ENCODE peak calls at places on chromosome 1, in four cellular contexts. A is GOT3; V is activated CD4-positive, alpha-beta T cell treated with anti-CD3 and anti-CD28 coated beads, Interleukin-2, amount 50 U/mL, for 4 hours; R is aorta. T is an unnamed sample.

GRCh38 chr1:15559189-15559815 is 25.5 kb downstream of the AGMAT start:
- DNase-seq in V (no peak), R (no peak), A (no peak), T (no peak)

GRCh38 chr1:10612446-10613160 is 137.9 kb downstream of the PEX14 start:
- DNase-seq in A (no peak), V (no peak), R (no peak), T (no peak)

GRCh38 chr1:111516008-111516535 is 12.6 kb upstream of the ADORA3 start:
- DNase-seq in V (no peak), R (no peak), A (no peak), T (no peak)

GRCh38 chr1:230591676-230592075 is 50.6 kb upstream of the COG2 start:
- DNase-seq in R (no peak), V (no peak), A (no peak), T (no peak)

GRCh38 chr1:182703539-182703938 is 19.2 kb upstream of the RGS8 start:
- DNase-seq in R (no peak), A (no peak), V (no peak), T (no peak)

GRCh38 chr1:164588388-164589341 is 29.7 kb downstream of the PBX1 start:
- DNase-seq in R (peak; percentile 90), V (no peak), A (no peak), T (peak; percentile 86)

GRCh38 chr1:184036517-184036949 is 995 bp downstream of the COLGALT2 start:
- DNase-seq in R (no peak), A (no peak), V (no peak), T (peak; percentile 64)

GRCh38 chr1:81377406-81377805 is 423.3 kb upstream of the ADGRL2 start:
- DNase-seq in V (no peak), R (no peak), A (no peak), T (no peak)

GRCh38 chr1:47295579-47295978 is 18.4 kb downstream of the STIL start:
- DNase-seq in R (no peak), A (no peak), V (no peak), T (no peak)

GRCh38 chr1:5526822-5527551 is 465.2 kb downstream of the NPHP4 start:
- DNase-seq in A (no peak), V (no peak), R (no peak), T (peak; percentile 56)

GRCh38 chr1:155884028-155884950 is 24.9 kb downstream of the SYT11 start:
- DNase-seq in A (no peak), R (no peak), V (no peak), T (no peak)

GRCh38 chr1:221093903-221094865 is 214.9 kb downstream of the HLX start:
- DNase-seq in A (no peak), R (no peak), V (no peak), T (no peak)

GRCh38 chr1:13892671-13893325 is 192.8 kb downstream of the PRDM2 start:
- DNase-seq in A (no peak), R (no peak), V (no peak), T (no peak)

GRCh38 chr1:38029725-38030511 is 16.7 kb downstream of the POU3F1 start:
- DNase-seq in V (peak; percentile 43), A (no peak), R (no peak), T (no peak)

GRCh38 chr1:90779573-90779972 is 62.5 kb upstream of the BARHL2 start:
- DNase-seq in A (no peak), V (no peak), R (no peak), T (no peak)

GRCh38 chr1:71019248-71019647 is 28.4 kb downstream of the PTGER3 start:
- DNase-seq in A (no peak), V (no peak), R (no peak), T (no peak)

GRCh38 chr1:54331091-54331772 is 75.0 kb downstream of the SSBP3 start:
- DNase-seq in V (no peak), A (no peak), R (no peak), T (no peak)

GRCh38 chr1:26221094-26221493 is 12.9 kb upstream of the CEP85 start:
- DNase-seq in R (no peak), V (no peak), A (no peak), T (no peak)

GRCh38 chr1:63705058-63705457 is 68.8 kb upstream of the ROR1 start:
- DNase-seq in A (no peak), V (no peak), R (no peak), T (no peak)

GRCh38 chr1:96472471-96472870 is 249.1 kb upstream of the PTBP2 start:
- DNase-seq in R (no peak), A (no peak), V (no peak), T (no peak)

GRCh38 chr1:6275826-6276764 is 15.2 kb upstream of the GPR153 start:
- DNase-seq in R (peak; percentile 74), V (no peak), A (no peak), T (no peak)

GRCh38 chr1:101846820-101847219 is 149.9 kb downstream of the OLFM3 start:
- DNase-seq in R (no peak), V (no peak), A (no peak), T (no peak)

GRCh38 chr1:11790880-11791715 is 14.7 kb downstream of the MTHFR start:
- DNase-seq in R (peak; percentile 95), V (no peak), A (no peak), T (peak; percentile 92)

GRCh38 chr1:240998441-240999015 is 358.5 kb downstream of the RGS7 start:
- DNase-seq in V (no peak), A (no peak), R (no peak), T (no peak)

GRCh38 chr1:168767885-168768584 is 39.0 kb upstream of the DPT start:
- DNase-seq in A (no peak), R (no peak), V (no peak), T (no peak)

GRCh38 chr1:34162852-34163766 is 1.9 kb downstream of the CSMD2 start:
- DNase-seq in V (no peak), A (no peak), R (peak; percentile 86), T (peak; percentile 77)

GRCh38 chr1:9909222-9910046 is 635 bp downstream of the CTNNBIP1 start:
- DNase-seq in A (no peak), R (peak; percentile 60), V (peak; percentile 8), T (peak; percentile 72)

GRCh38 chr1:234848972-234849641 is 239.1 kb upstream of the IRF2BP2 start:
- DNase-seq in R (no peak), A (no peak), V (no peak), T (no peak)

GRCh38 chr1:12594966-12595838 is 22.8 kb downstream of the DHRS3 start:
- DNase-seq in R (peak; percentile 91), V (no peak), A (no peak), T (peak; percentile 87)

GRCh38 chr1:223225481-223225880 is 82.4 kb upstream of the TLR5 start:
- DNase-seq in R (no peak), V (no peak), A (no peak), T (no peak)

GRCh38 chr1:202599669-202600431 is 110.4 kb downstream of the SYT2 start:
- DNase-seq in R (peak; percentile 80), V (no peak), A (peak; percentile 37), T (peak; percentile 80)

GRCh38 chr1:95035536-95035935 is 37.2 kb downstream of the ALG14 start:
- DNase-seq in V (no peak), R (no peak), A (no peak), T (no peak)

GRCh38 chr1:201737350-201738060 is 91.5 kb upstream of the IPO9 start:
- DNase-seq in A (no peak), V (no peak), R (no peak), T (no peak)

GRCh38 chr1:207049514-207049913 is 1.5 kb downstream of the YOD1 start:
- DNase-seq in V (no peak), R (no peak), A (no peak), T (no peak)

GRCh38 chr1:26584022-26584485 is 54.5 kb downstream of the RPS6KA1 start:
- DNase-seq in R (peak; percentile 18), V (no peak), A (no peak), T (no peak)

GRCh38 chr1:149849246-149849946 is 50.0 kb upstream of the BOLA1 start:
- DNase-seq in R (no peak), V (no peak), A (no peak), T (no peak)

GRCh38 chr1:199073166-199073565 is 434.3 kb downstream of the PTPRC start:
- DNase-seq in V (no peak), A (no peak), R (no peak), T (no peak)

GRCh38 chr1:90616395-90616794 is 100.7 kb downstream of the BARHL2 start:
- DNase-seq in V (no peak), A (no peak), R (no peak), T (no peak)